ENCODE peak calls at places on chromosomes 2 and 18, in five cellular contexts. F is K562, W is H1, S is HepG2, O is GM12878. Q is an unnamed sample.

GRCh38 chr2:69022548-69022947 is 9.6 kb downstream of the ANTXR1 start:
- DNase-seq in O (no peak), F (no peak), S (no peak), W (no peak), Q (peak; percentile 55)

GRCh38 chr2:27961997-27962396 is 71.5 kb downstream of the BABAM2 start:
- DNase-seq in W (no peak), F (no peak), O (no peak), S (no peak), Q (no peak)

GRCh38 chr2:3324404-3325281 is 53.0 kb downstream of the EIPR1 start:
- DNase-seq in O (no peak), W (no peak), S (peak; percentile 75), F (no peak), Q (no peak)

GRCh38 chr2:96525211-96525507 is 11.4 kb upstream of the ARID5A start:
- DNase-seq in S (no peak), O (no peak), F (no peak), W (no peak), Q (no peak)

GRCh38 chr2:236352761-236353593 is 88.8 kb upstream of the ASB18 start:
- DNase-seq in W (no peak), S (no peak), F (peak; percentile 19), O (no peak), Q (peak; percentile 13)

GRCh38 chr18:28189400-28190239 is 12.7 kb upstream of the CDH2 start:
- DNase-seq in S (peak; percentile 54), O (peak; percentile 5), F (peak; percentile 45), W (no peak), Q (no peak)

GRCh38 chr2:42046819-42047487 is 868 bp upstream of the PKDCC start:
- DNase-seq in S (peak; percentile 58), W (no peak), F (peak; percentile 21), O (no peak), Q (no peak)

GRCh38 chr2:27209621-27210401 is 2.0 kb upstream of the ATRAID start:
- DNase-seq in S (peak; percentile 76), O (no peak), F (no peak), W (no peak), Q (no peak)

GRCh38 chr2:113136828-113137775 is 9.7 kb downstream of the IL1RN start:
- DNase-seq in F (peak; percentile 62), S (peak; percentile 59), W (no peak), O (no peak), Q (peak; percentile 58)

GRCh38 chr18:67651438-67651837 is 134.9 kb upstream of the DSEL start:
- DNase-seq in F (no peak), S (no peak), W (no peak), O (no peak), Q (no peak)

GRCh38 chr2:30707304-30707903 is 99.8 kb downstream of the CAPN13 start:
- DNase-seq in O (no peak), W (no peak), F (no peak), S (no peak), Q (no peak)

GRCh38 chr2:149375801-149376349 is 45.5 kb downstream of the LYPD6 start:
- DNase-seq in W (no peak), S (no peak), F (no peak), O (no peak), Q (no peak)
- TF ChIP-seq EP300 in W (no peak), S (no peak), F (no peak), O (no peak), Q (no peak)

GRCh38 chr2:150624001-150624401 is 136.5 kb upstream of the RND3 start:
- DNase-seq in O (peak; percentile 19), S (no peak), F (no peak), W (no peak), Q (no peak)
- TF ChIP-seq KDM1A in O (no peak), S (no peak), F (no peak), W (no peak), Q (no peak)

GRCh38 chr18:32362484-32362883 is 108.2 kb downstream of the GAREM1 start:
- DNase-seq in S (no peak), W (no peak), O (no peak), F (no peak), Q (no peak)

GRCh38 chr18:32355896-32356295 is 114.8 kb downstream of the GAREM1 start:
- DNase-seq in W (no peak), O (no peak), S (no peak), F (no peak), Q (no peak)

GRCh38 chr18:32360682-32361345 is 109.9 kb downstream of the GAREM1 start:
- DNase-seq in S (no peak), F (no peak), O (no peak), W (no peak), Q (no peak)

GRCh38 chr18:32358529-32358928 is 112.2 kb downstream of the GAREM1 start:
- DNase-seq in S (no peak), F (no peak), W (no peak), O (no peak), Q (no peak)

GRCh38 chr18:32358075-32358474 is 112.6 kb downstream of the GAREM1 start:
- DNase-seq in O (no peak), W (no peak), S (no peak), F (no peak), Q (no peak)
- TF ChIP-seq EP300 in O (no peak), W (no peak), S (no peak), F (no peak), Q (no peak)

GRCh38 chr2:54558976-54559410 is 102.9 kb downstream of the SPTBN1 start:
- DNase-seq in S (no peak), W (no peak), O (no peak), F (peak; percentile 44), Q (no peak)
- TF ChIP-seq KDM1A in S (no peak), W (no peak), O (no peak), F (no peak), Q (no peak)

GRCh38 chr2:240453461-240454030 is 18.1 kb downstream of the GPC1 start:
- DNase-seq in F (no peak), S (no peak), O (no peak), W (no peak), Q (no peak)
- TF ChIP-seq EP300 in F (no peak), S (no peak), O (no peak), W (no peak), Q (no peak)

GRCh38 chr2:205796914-205797313 is 114.6 kb downstream of the NRP2 start:
- DNase-seq in F (no peak), O (no peak), W (no peak), S (no peak), Q (no peak)
- TF ChIP-seq KDM1A in F (no peak), O (no peak), W (no peak), S (no peak), Q (no peak)

GRCh38 chr2:37706784-37707183 is 35.3 kb upstream of the CDC42EP3 start:
- DNase-seq in S (no peak), W (no peak), F (no peak), O (no peak), Q (no peak)
- TF ChIP-seq EP300 in S (no peak), W (no peak), F (no peak), O (no peak), Q (no peak)

Q was measured in A549.